ENCODE peak calls at places on chromosome 15, in eight cellular contexts. K, L, Q, I, P, W, T and E are unnamed samples.

GRCh38 chr15:57079446-57079845 is 161.0 kb downstream of the TCF12 start:
- DNase-seq in T (no peak), I (no peak), P (no peak), L (peak; percentile 11), Q (no peak), W (no peak), K (no peak), E (no peak)

GRCh38 chr15:89199734-89200133 is 21.6 kb downstream of the RLBP1 start:
- DNase-seq in Q (no peak), I (no peak), T (no peak), K (peak; percentile 21), L (no peak), W (no peak), P (no peak), E (no peak)

GRCh38 chr15:38148476-38148875 is 104.2 kb upstream of the SPRED1 start:
- DNase-seq in I (no peak), L (peak; percentile 10), P (no peak), W (no peak), Q (no peak), T (no peak), K (no peak), E (peak; percentile 90)

GRCh38 chr15:85128636-85129035 is 147.0 kb downstream of the PDE8A start:
- DNase-seq in L (peak; percentile 45), P (no peak), I (no peak), K (no peak), T (no peak), Q (no peak), W (no peak), E (peak; percentile 27)

GRCh38 chr15:38883987-38884386 is 319.4 kb upstream of the RASGRP1 start:
- DNase-seq in I (no peak), W (no peak), T (no peak), L (peak; percentile 93), Q (no peak), P (no peak), K (no peak), E (peak; percentile 50)

GRCh38 chr15:43134157-43134637 is 811 bp downstream of the TMEM62 start:
- DNase-seq in I (no peak), T (no peak), Q (peak; percentile 14), W (no peak), L (no peak), P (no peak), K (peak; percentile 7), E (no peak)

GRCh38 chr15:31554261-31554660 is 227.6 kb downstream of the KLF13 start:
- DNase-seq in I (no peak), L (peak; percentile 86), W (peak; percentile 4), K (no peak), Q (no peak), T (no peak), P (no peak), E (peak; percentile 93)

GRCh38 chr15:76470691-76471090 is 134.1 kb downstream of the ISL2 start:
- DNase-seq in P (no peak), L (peak; percentile 59), K (no peak), I (no peak), W (peak; percentile 19), Q (no peak), T (no peak), E (peak; percentile 24)

GRCh38 chr15:57090460-57090859 is 172.0 kb downstream of the TCF12 start:
- DNase-seq in T (no peak), Q (no peak), P (no peak), L (no peak), W (no peak), K (peak; percentile 60), I (no peak), E (peak; percentile 20)

GRCh38 chr15:62989366-62990055 is 53.0 kb upstream of the TPM1 start:
- DNase-seq in I (no peak), T (no peak), K (no peak), L (peak; percentile 78), Q (no peak), P (no peak), W (no peak), E (peak; percentile 37)

GRCh38 chr15:90103669-90104329 is 1.5 kb upstream of the IDH2 start:
- DNase-seq in I (no peak), P (no peak), T (no peak), L (no peak), Q (no peak), W (no peak), K (no peak), E (no peak)

GRCh38 chr15:68335251-68335650 is 57.7 kb downstream of the FEM1B start:
- DNase-seq in K (no peak), Q (no peak), W (no peak), T (no peak), L (peak; percentile 46), I (no peak), P (no peak), E (no peak)

GRCh38 chr15:71914092-71914491 is 103.7 kb downstream of the NR2E3 start:
- DNase-seq in K (no peak), Q (no peak), P (no peak), I (no peak), T (no peak), W (no peak), L (no peak), E (no peak)

GRCh38 chr15:80779658-80780415 is 667 bp downstream of the CEMIP start:
- DNase-seq in W (no peak), I (no peak), P (no peak), K (peak; percentile 30), T (no peak), Q (no peak), L (peak; percentile 66), E (peak; percentile 36)

GRCh38 chr15:85318048-85318731 is 62.2 kb upstream of the AKAP13 start:
- DNase-seq in P (no peak), K (no peak), T (no peak), W (peak; percentile 88), L (peak; percentile 97), Q (peak; percentile 45), I (peak; percentile 76), E (peak; percentile 99)

GRCh38 chr15:52008698-52009434 is 10.2 kb upstream of the MAPK6 start:
- DNase-seq in W (no peak), K (no peak), Q (no peak), P (no peak), L (no peak), I (no peak), T (no peak), E (no peak)

GRCh38 chr15:31270767-31271166 is 55.9 kb upstream of the KLF13 start:
- DNase-seq in L (no peak), W (no peak), T (peak; percentile 11), K (peak; percentile 35), I (no peak), P (no peak), Q (no peak), E (no peak)

GRCh38 chr15:29571728-29572454 is 250.4 kb downstream of the TJP1 start:
- DNase-seq in K (no peak), T (no peak), Q (no peak), I (no peak), L (peak; percentile 3), P (no peak), W (no peak), E (no peak)

GRCh38 chr15:89551502-89551901 is 23.8 kb upstream of the TICRR start:
- DNase-seq in Q (no peak), L (peak; percentile 7), I (no peak), T (no peak), K (no peak), P (no peak), W (no peak), E (no peak)

GRCh38 chr15:70523192-70523591 is 240.2 kb downstream of the UACA start:
- DNase-seq in W (no peak), T (no peak), L (no peak), I (no peak), Q (no peak), P (no peak), K (no peak), E (no peak)

GRCh38 chr15:101390060-101390459 is 95.0 kb upstream of the SNRPA1 start:
- DNase-seq in P (no peak), K (no peak), W (no peak), I (no peak), L (no peak), T (no peak), Q (no peak), E (no peak)

GRCh38 chr15:69629631-69630161 is 177.1 kb downstream of the RPLP1 start:
- DNase-seq in T (no peak), W (no peak), I (no peak), K (no peak), P (no peak), Q (peak; percentile 51), L (no peak), E (no peak)

GRCh38 chr15:63765338-63765737 is 68.4 kb downstream of the HERC1 start:
- DNase-seq in I (no peak), Q (no peak), W (no peak), L (no peak), T (no peak), P (no peak), K (no peak), E (no peak)

GRCh38 chr15:41557673-41558399 is 1.2 kb upstream of the TYRO3 start:
- DNase-seq in W (no peak), L (peak; percentile 77), I (peak; percentile 51), K (peak; percentile 74), P (peak; percentile 74), T (peak; percentile 78), Q (peak; percentile 71), E (peak; percentile 66)

GRCh38 chr15:43514241-43515057 is 3.0 kb upstream of the MAP1A start:
- DNase-seq in P (no peak), T (no peak), L (peak; percentile 61), I (no peak), K (peak; percentile 35), W (no peak), Q (no peak), E (peak; percentile 38)

GRCh38 chr15:63260786-63261185 is 16.6 kb upstream of the APH1B start:
- DNase-seq in I (no peak), K (no peak), P (no peak), L (no peak), Q (no peak), T (no peak), W (no peak), E (no peak)

GRCh38 chr15:75044258-75044878 is 21.0 kb downstream of the PPCDC start:
- DNase-seq in I (no peak), K (no peak), W (no peak), P (no peak), T (no peak), L (no peak), Q (no peak), E (no peak)

GRCh38 chr15:66940368-66940767 is 125.0 kb upstream of the SMAD3 start:
- DNase-seq in W (no peak), T (no peak), Q (peak; percentile 31), L (peak; percentile 48), P (no peak), K (no peak), I (peak; percentile 13), E (peak; percentile 69)

GRCh38 chr15:72584006-72584405 is 70.5 kb upstream of the GOLGA6B start:
- DNase-seq in W (no peak), K (no peak), Q (no peak), I (no peak), P (no peak), L (peak; percentile 40), T (no peak), E (no peak)

GRCh38 chr15:52709172-52709979 is 30.2 kb upstream of the ATOSA start:
- DNase-seq in W (no peak), P (no peak), T (no peak), L (no peak), K (peak; percentile 37), Q (no peak), I (peak; percentile 54), E (no peak)

GRCh38 chr15:34109775-34110663 is 8.1 kb downstream of the PGBD4 start:
- DNase-seq in I (no peak), W (no peak), K (no peak), T (no peak), L (peak; percentile 60), P (no peak), Q (no peak), E (peak; percentile 57)

GRCh38 chr15:35111861-35112260 is 26.8 kb upstream of the NANOGP8 start:
- DNase-seq in W (no peak), P (no peak), L (no peak), T (no peak), I (no peak), K (no peak), Q (no peak), E (no peak)

GRCh38 chr15:88513195-88513594 is 33.3 kb downstream of the DET1 start:
- DNase-seq in L (peak; percentile 82), Q (no peak), P (no peak), I (no peak), W (no peak), T (no peak), K (no peak), E (peak; percentile 53)

GRCh38 chr15:28110416-28110975 is 11.4 kb upstream of the OCA2 start:
- DNase-seq in W (no peak), T (no peak), I (no peak), K (no peak), Q (no peak), L (no peak), P (no peak), E (no peak)